ENCODE peak calls at places on chromosome 18, in nine cellular contexts. G is HCT116, J is lower leg skin, P is fibroblast of mammary gland, R is MM.1S, W is cardiac muscle cell, F is astrocyte of the cerebellum, C is GM12865, X is neural progenitor cell. Y is an unnamed sample.

GRCh38 chr18:56937874-56938273 is 209.0 kb upstream of the BOD1L2 start:
- DNase-seq in G (no peak), J (no peak), P (peak; percentile 1), R (no peak), W (no peak), F (no peak), C (no peak), X (no peak), Y (no peak)

GRCh38 chr18:12628706-12629702 is 28.9 kb downstream of the SPIRE1 start:
- DNase-seq in G (no peak), J (no peak), P (peak; percentile 91), R (no peak), W (no peak), F (no peak), C (no peak), X (no peak), Y (no peak)

GRCh38 chr18:61738488-61738887 is 154.3 kb downstream of the RNF152 start:
- DNase-seq in G (no peak), J (no peak), P (peak; percentile 65), R (no peak), W (no peak), F (no peak), C (no peak), X (no peak), Y (peak; percentile 55)

GRCh38 chr18:6546229-6546628 is 131.5 kb upstream of the L3MBTL4 start:
- DNase-seq in G (no peak), J (no peak), P (peak; percentile 61), R (no peak), W (no peak), F (peak; percentile 35), C (no peak), X (no peak), Y (no peak)

GRCh38 chr18:23560186-23560585 is 26.1 kb downstream of the NPC1 start:
- DNase-seq in G (no peak), J (no peak), P (no peak), R (no peak), W (no peak), F (no peak), C (no peak), X (no peak), Y (no peak)

GRCh38 chr18:50879302-50880107 is 587 bp downstream of the ME2 start:
- DNase-seq in G (no peak), J (peak; percentile 86), P (peak; percentile 43), R (peak; percentile 61), W (peak; percentile 61), F (no peak), C (peak; percentile 56), X (no peak), Y (peak; percentile 43)

GRCh38 chr18:58761970-58762780 is 90.9 kb downstream of the MALT1 start:
- DNase-seq in G (no peak), J (peak; percentile 73), P (no peak), R (no peak), W (no peak), F (no peak), C (no peak), X (no peak), Y (no peak)

GRCh38 chr18:23401400-23402347 is 51.4 kb upstream of the RIOK3 start:
- DNase-seq in G (no peak), J (peak; percentile 64), P (peak; percentile 35), R (no peak), W (peak; percentile 27), F (no peak), C (no peak), X (peak; percentile 78), Y (peak; percentile 86)

GRCh38 chr18:45198526-45198925 is 416.8 kb upstream of the SLC14A2 start:
- DNase-seq in G (no peak), J (no peak), P (no peak), R (no peak), W (no peak), F (no peak), C (no peak), X (no peak), Y (no peak)

GRCh38 chr18:50268022-50268747 is 1.9 kb upstream of the CFAP53 start:
- DNase-seq in G (no peak), J (peak; percentile 96), P (peak; percentile 72), R (peak; percentile 85), W (peak; percentile 68), F (no peak), C (peak; percentile 95), X (peak; percentile 81), Y (peak; percentile 57)

GRCh38 chr18:58891753-58892152 is 27.1 kb downstream of the ZNF532 start:
- DNase-seq in G (no peak), J (no peak), P (no peak), R (no peak), W (no peak), F (no peak), C (no peak), X (no peak), Y (no peak)

GRCh38 chr18:4060427-4061281 is 394.5 kb downstream of the DLGAP1 start:
- DNase-seq in G (no peak), J (no peak), P (peak; percentile 1), R (no peak), W (no peak), F (no peak), C (no peak), X (no peak), Y (no peak)

GRCh38 chr18:59218018-59218417 is 1.9 kb upstream of the GRP start:
- DNase-seq in G (no peak), J (no peak), P (no peak), R (no peak), W (no peak), F (no peak), C (no peak), X (peak; percentile 16), Y (no peak)

GRCh38 chr18:2963048-2963447 is 49.9 kb downstream of the LPIN2 start:
- DNase-seq in G (no peak), J (no peak), P (no peak), R (no peak), W (no peak), F (no peak), C (peak; percentile 47), X (no peak), Y (no peak)

GRCh38 chr18:44840053-44840826 is 159.6 kb downstream of the SETBP1 start:
- DNase-seq in G (no peak), J (no peak), P (peak; percentile 53), R (no peak), W (no peak), F (no peak), C (no peak), X (no peak), Y (no peak)

GRCh38 chr18:24875761-24876160 is 415.3 kb downstream of the HRH4 start:
- DNase-seq in G (no peak), J (no peak), P (no peak), R (no peak), W (no peak), F (no peak), C (no peak), X (peak; percentile 7), Y (no peak)

GRCh38 chr18:48676756-48677368 is 138.0 kb downstream of the CTIF start:
- DNase-seq in G (no peak), J (peak; percentile 91), P (peak; percentile 51), R (peak; percentile 64), W (peak; percentile 88), F (no peak), C (peak; percentile 73), X (peak; percentile 92), Y (peak; percentile 60)

GRCh38 chr18:56036673-56037072 is 448.7 kb upstream of the TCF4 start:
- DNase-seq in G (no peak), J (no peak), P (peak; percentile 3), R (no peak), W (no peak), F (no peak), C (no peak), X (no peak), Y (no peak)

DNA sequence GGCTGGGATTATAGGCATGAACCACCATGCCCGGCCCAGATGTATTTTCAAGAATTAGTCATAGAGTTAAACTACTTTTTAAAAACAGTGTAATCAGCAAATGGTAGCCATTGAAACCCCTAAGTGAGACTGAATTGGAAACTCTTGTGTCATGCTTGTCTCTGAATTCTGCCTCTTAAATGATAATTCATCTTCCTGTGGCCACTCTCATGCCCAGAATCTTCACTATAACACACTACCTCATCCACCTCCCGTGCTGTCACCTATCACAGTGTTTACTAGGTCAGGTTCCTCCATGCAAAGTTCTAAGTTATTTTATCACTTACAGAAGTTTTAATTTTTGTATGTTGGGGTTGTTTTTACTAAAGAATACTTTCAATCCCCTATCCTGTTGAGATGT is 197.5 kb downstream of the PHLPP1 start:
- DNase-seq in G (no peak), J (no peak), P (no peak), R (no peak), W (no peak), F (no peak), C (no peak), X (no peak), Y (no peak)
- H3K4me3 ChIP-seq in G (no peak overlapping the region), J (no peak overlapping the region), P (no peak overlapping the region), R (no peak overlapping the region), W (no peak overlapping the region), F (no peak overlapping the region), C (no peak overlapping the region), X (no peak overlapping the region), Y (no peak overlapping the region)

DNA sequence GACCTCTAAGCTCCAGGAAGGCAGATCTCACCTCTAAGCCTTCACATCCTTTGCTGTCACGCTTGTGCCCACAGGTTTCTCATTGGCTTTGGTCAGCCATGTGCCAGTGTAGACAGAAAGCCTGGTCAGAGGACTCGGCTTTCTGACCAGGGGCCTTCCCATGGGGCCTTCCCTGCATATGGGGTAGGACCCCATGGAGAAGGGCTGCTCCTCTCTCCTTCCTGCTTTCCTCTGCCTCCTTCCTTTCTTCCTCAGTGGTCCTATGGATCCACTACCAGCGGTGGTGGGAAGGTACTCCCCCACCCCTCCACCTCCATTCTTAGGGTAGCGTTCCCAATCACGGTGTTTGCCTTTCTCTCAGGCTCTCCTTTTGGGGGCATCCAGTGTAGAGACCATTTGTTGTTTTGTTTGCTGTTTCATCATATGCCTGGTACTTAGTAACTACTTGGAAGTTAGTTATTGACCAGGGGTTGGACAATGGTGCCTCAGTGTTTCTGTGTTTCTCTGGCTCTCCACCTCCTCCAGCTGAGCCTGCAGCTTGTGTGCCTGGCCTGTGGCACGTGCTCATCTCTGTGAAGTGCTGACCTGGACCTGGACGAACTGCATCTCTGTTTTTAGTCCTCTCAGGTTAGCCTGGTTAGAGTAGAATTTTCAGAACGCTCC is 71.6 kb downstream of the ZNF407 start:
- DNase-seq in G (no peak), J (no peak), P (no peak), R (no peak), W (no peak), F (no peak), C (no peak), X (no peak), Y (no peak)
- H3K4me3 ChIP-seq in G (no peak overlapping the region), J (no peak overlapping the region), P (no peak overlapping the region), R (no peak overlapping the region), W (no peak overlapping the region), F (no peak overlapping the region), C (no peak overlapping the region), X (no peak overlapping the region), Y (no peak overlapping the region)

DNA sequence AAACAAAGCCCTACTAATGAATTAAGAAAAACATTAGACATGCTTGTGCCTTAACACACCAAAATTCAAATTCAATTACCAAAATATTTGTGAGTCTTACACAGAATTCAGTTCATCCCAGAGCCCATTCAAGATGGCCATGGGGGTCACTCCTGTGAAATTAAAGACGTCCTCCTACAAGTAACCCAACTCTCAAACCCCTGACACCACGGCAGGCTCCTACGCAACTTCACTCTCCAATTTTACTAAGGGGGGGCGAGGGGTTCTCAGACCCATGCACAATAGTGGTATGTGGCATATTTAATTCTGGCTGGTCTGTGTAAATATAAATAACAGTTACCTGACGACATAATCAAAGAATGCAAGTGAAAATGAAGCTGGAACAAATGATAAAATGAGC is 5.0 kb downstream of the ZNF516 start:
- DNase-seq in G (no peak), J (no peak), P (no peak), R (no peak), W (no peak), F (no peak), C (no peak), X (no peak), Y (no peak)
- H3K4me3 ChIP-seq in G (no peak overlapping the region), J (no peak overlapping the region), P (peak overlapping the region; percentile 73), R (no peak overlapping the region), W (peak overlapping the region; percentile 65), F (peak overlapping the region; percentile 83), C (peak overlapping the region; percentile 66), X (peak overlapping the region; percentile 67), Y (peak overlapping the region; percentile 71)

GRCh38 chr18:35477974-35478373 is 19.8 kb downstream of the INO80C start:
- DNase-seq in G (no peak), J (no peak), P (no peak), R (no peak), W (no peak), F (no peak), C (no peak), X (no peak), Y (no peak)
- H3K4me3 ChIP-seq in G (no peak overlapping the region), J (no peak overlapping the region), P (peak overlapping the region; percentile 51), R (no peak overlapping the region), W (no peak overlapping the region), F (no peak overlapping the region), C (no peak overlapping the region), X (no peak overlapping the region), Y (no peak overlapping the region)

Y was measured in small intestine.